ENCODE peak calls at places on chromosomes 7 and 10, in six cellular contexts. One of them, this sample, is unnamed.

GRCh38 chr7:23664122-23664521 is 15.9 kb upstream of the FAM221A start:
- DNase-seq in EH: no peak
- DNase-seq in stimulated activated effector memory CD8-positive, alpha-beta T cell treated with anti-CD3 and anti-CD28 coated beads, Interleukin-12 subunit alpha, Interleukin-12 subunit beta, amount 100 ng/mL, for 72 hours: no peak
- DNase-seq in heart right ventricle: no peak
- DNase-seq in HEK293T: no peak
- DNase-seq in KBM-7: no peak
- DNase-seq in this sample: no peak

GRCh38 chr7:605661-606450 is 86.2 kb upstream of the PDGFA start:
- DNase-seq in HEK293T: no peak
- DNase-seq in heart right ventricle: no peak
- DNase-seq in stimulated activated effector memory CD8-positive, alpha-beta T cell treated with anti-CD3 and anti-CD28 coated beads, Interleukin-12 subunit alpha, Interleukin-12 subunit beta, amount 100 ng/mL, for 72 hours: no peak
- DNase-seq in KBM-7: no peak
- DNase-seq in EH: no peak
- DNase-seq in this sample: no peak

GRCh38 chr10:12656518-12657142 is 307.3 kb downstream of the CAMK1D start:
- DNase-seq in heart right ventricle: no peak
- DNase-seq in KBM-7: peak
- DNase-seq in EH: peak
- DNase-seq in stimulated activated effector memory CD8-positive, alpha-beta T cell treated with anti-CD3 and anti-CD28 coated beads, Interleukin-12 subunit alpha, Interleukin-12 subunit beta, amount 100 ng/mL, for 72 hours: no peak
- DNase-seq in HEK293T: peak
- DNase-seq in this sample: no peak

GRCh38 chr10:70693619-70694286 is 21.4 kb downstream of the ADAMTS14 start:
- DNase-seq in heart right ventricle: peak
- DNase-seq in EH: peak
- DNase-seq in stimulated activated effector memory CD8-positive, alpha-beta T cell treated with anti-CD3 and anti-CD28 coated beads, Interleukin-12 subunit alpha, Interleukin-12 subunit beta, amount 100 ng/mL, for 72 hours: no peak
- DNase-seq in KBM-7: no peak
- DNase-seq in HEK293T: no peak
- DNase-seq in this sample: no peak

GRCh38 chr10:127198307-127198706 is 1.9 kb upstream of the INSYN2A start:
- DNase-seq in heart right ventricle: no peak
- DNase-seq in EH: no peak
- DNase-seq in stimulated activated effector memory CD8-positive, alpha-beta T cell treated with anti-CD3 and anti-CD28 coated beads, Interleukin-12 subunit alpha, Interleukin-12 subunit beta, amount 100 ng/mL, for 72 hours: no peak
- DNase-seq in HEK293T: no peak
- DNase-seq in KBM-7: no peak
- DNase-seq in this sample: no peak

GRCh38 chr7:39811161-39811614 is 138.9 kb upstream of the CDK13 start:
- DNase-seq in HEK293T: peak
- DNase-seq in EH: peak
- DNase-seq in stimulated activated effector memory CD8-positive, alpha-beta T cell treated with anti-CD3 and anti-CD28 coated beads, Interleukin-12 subunit alpha, Interleukin-12 subunit beta, amount 100 ng/mL, for 72 hours: no peak
- DNase-seq in heart right ventricle: no peak
- DNase-seq in KBM-7: peak
- DNase-seq in this sample: no peak

GRCh38 chr7:116525298-116525912 is 569 bp downstream of the CAV1 start:
- DNase-seq in heart right ventricle: peak
- DNase-seq in stimulated activated effector memory CD8-positive, alpha-beta T cell treated with anti-CD3 and anti-CD28 coated beads, Interleukin-12 subunit alpha, Interleukin-12 subunit beta, amount 100 ng/mL, for 72 hours: peak
- DNase-seq in EH: peak
- DNase-seq in HEK293T: peak
- DNase-seq in KBM-7: peak
- DNase-seq in this sample: no peak

GRCh38 chr7:89183726-89184125 is 388.2 kb upstream of the TEX47 start:
- DNase-seq in KBM-7: no peak
- DNase-seq in stimulated activated effector memory CD8-positive, alpha-beta T cell treated with anti-CD3 and anti-CD28 coated beads, Interleukin-12 subunit alpha, Interleukin-12 subunit beta, amount 100 ng/mL, for 72 hours: no peak
- DNase-seq in HEK293T: no peak
- DNase-seq in EH: no peak
- DNase-seq in heart right ventricle: no peak
- DNase-seq in this sample: no peak

GRCh38 chr10:32846974-32847373 is 111.1 kb downstream of the ITGB1 start:
- DNase-seq in KBM-7: no peak
- DNase-seq in HEK293T: no peak
- DNase-seq in EH: no peak
- DNase-seq in heart right ventricle: no peak
- DNase-seq in stimulated activated effector memory CD8-positive, alpha-beta T cell treated with anti-CD3 and anti-CD28 coated beads, Interleukin-12 subunit alpha, Interleukin-12 subunit beta, amount 100 ng/mL, for 72 hours: no peak
- DNase-seq in this sample: no peak

GRCh38 chr7:92875171-92875570 is 38.8 kb upstream of the CDK6 start:
- DNase-seq in EH: no peak
- DNase-seq in KBM-7: no peak
- DNase-seq in stimulated activated effector memory CD8-positive, alpha-beta T cell treated with anti-CD3 and anti-CD28 coated beads, Interleukin-12 subunit alpha, Interleukin-12 subunit beta, amount 100 ng/mL, for 72 hours: no peak
- DNase-seq in HEK293T: no peak
- DNase-seq in heart right ventricle: no peak
- DNase-seq in this sample: no peak

GRCh38 chr7:46145412-46145811 is 224.3 kb upstream of the IGFBP3 start:
- DNase-seq in stimulated activated effector memory CD8-positive, alpha-beta T cell treated with anti-CD3 and anti-CD28 coated beads, Interleukin-12 subunit alpha, Interleukin-12 subunit beta, amount 100 ng/mL, for 72 hours: no peak
- DNase-seq in KBM-7: no peak
- DNase-seq in heart right ventricle: no peak
- DNase-seq in HEK293T: no peak
- DNase-seq in EH: peak
- DNase-seq in this sample: no peak

GRCh38 chr10:55183993-55184392 is 383.0 kb upstream of the PCDH15 start:
- DNase-seq in KBM-7: peak
- DNase-seq in heart right ventricle: no peak
- DNase-seq in HEK293T: no peak
- DNase-seq in stimulated activated effector memory CD8-positive, alpha-beta T cell treated with anti-CD3 and anti-CD28 coated beads, Interleukin-12 subunit alpha, Interleukin-12 subunit beta, amount 100 ng/mL, for 72 hours: no peak
- DNase-seq in EH: no peak
- DNase-seq in this sample: no peak

GRCh38 chr7:33700001-33700899 is 205.1 kb upstream of the BMPER start:
- DNase-seq in KBM-7: no peak
- DNase-seq in HEK293T: no peak
- DNase-seq in stimulated activated effector memory CD8-positive, alpha-beta T cell treated with anti-CD3 and anti-CD28 coated beads, Interleukin-12 subunit alpha, Interleukin-12 subunit beta, amount 100 ng/mL, for 72 hours: no peak
- DNase-seq in heart right ventricle: no peak
- DNase-seq in EH: no peak
- DNase-seq in this sample: no peak

GRCh38 chr10:28679941-28680752 is 2.8 kb downstream of the BAMBI start:
- DNase-seq in heart right ventricle: no peak
- DNase-seq in KBM-7: peak
- DNase-seq in HEK293T: peak
- DNase-seq in EH: peak
- DNase-seq in stimulated activated effector memory CD8-positive, alpha-beta T cell treated with anti-CD3 and anti-CD28 coated beads, Interleukin-12 subunit alpha, Interleukin-12 subunit beta, amount 100 ng/mL, for 72 hours: no peak
- DNase-seq in this sample: no peak

GRCh38 chr7:149716932-149717307 is 56.5 kb downstream of the ZNF467 start:
- DNase-seq in HEK293T: no peak
- DNase-seq in stimulated activated effector memory CD8-positive, alpha-beta T cell treated with anti-CD3 and anti-CD28 coated beads, Interleukin-12 subunit alpha, Interleukin-12 subunit beta, amount 100 ng/mL, for 72 hours: no peak
- DNase-seq in EH: no peak
- DNase-seq in KBM-7: no peak
- DNase-seq in heart right ventricle: no peak
- DNase-seq in this sample: no peak

GRCh38 chr10:112002191-112002590 is 181.4 kb downstream of the GPAM start:
- DNase-seq in stimulated activated effector memory CD8-positive, alpha-beta T cell treated with anti-CD3 and anti-CD28 coated beads, Interleukin-12 subunit alpha, Interleukin-12 subunit beta, amount 100 ng/mL, for 72 hours: no peak
- DNase-seq in EH: no peak
- DNase-seq in heart right ventricle: no peak
- DNase-seq in KBM-7: no peak
- DNase-seq in HEK293T: no peak
- DNase-seq in this sample: no peak

GRCh38 chr7:71132521-71133231 is 732 bp downstream of the GALNT17 start:
- DNase-seq in KBM-7: no peak
- DNase-seq in stimulated activated effector memory CD8-positive, alpha-beta T cell treated with anti-CD3 and anti-CD28 coated beads, Interleukin-12 subunit alpha, Interleukin-12 subunit beta, amount 100 ng/mL, for 72 hours: no peak
- DNase-seq in EH: no peak
- DNase-seq in heart right ventricle: peak
- DNase-seq in HEK293T: no peak
- DNase-seq in this sample: no peak